ENCODE peak calls at places on chromosome 3, in five cellular contexts. D, V, Y, B and S are unnamed samples.

GRCh38 chr3:59084598-59084997 is 34.8 kb upstream of the CFAP20DC start:
- DNase-seq in D (no peak), V (no peak), Y (no peak), B (no peak), S (no peak)

GRCh38 chr3:12772462-12772861 is 13.4 kb upstream of the TMEM40 start:
- DNase-seq in D (no peak), V (no peak), Y (no peak), B (no peak), S (no peak)

GRCh38 chr3:129690406-129690805 is 83.9 kb upstream of the PLXND1 start:
- DNase-seq in D (peak), V (peak), Y (peak), B (no peak), S (peak)

GRCh38 chr3:45123030-45123429 is 23.1 kb downstream of the CDCP1 start:
- DNase-seq in D (no peak), V (no peak), Y (peak), B (no peak), S (no peak)

GRCh38 chr3:125080077-125080476 is 24.3 kb upstream of the HEG1 start:
- DNase-seq in D (no peak), V (no peak), Y (no peak), B (no peak), S (no peak)

GRCh38 chr3:106214641-106215040 is 345.8 kb upstream of the CBLB start:
- DNase-seq in D (no peak), V (no peak), Y (no peak), B (no peak), S (no peak)

GRCh38 chr3:197430961-197431910 is 124.5 kb downstream of the BDH1 start:
- DNase-seq in D (no peak), V (no peak), Y (no peak), B (peak), S (no peak)

GRCh38 chr3:68876112-68876713 is 56.1 kb downstream of the TAFA4 start:
- DNase-seq in D (no peak), V (peak), Y (no peak), B (no peak), S (peak)

GRCh38 chr3:48952510-48953118 is 34.0 kb downstream of the ARIH2 start:
- DNase-seq in D (no peak), V (peak), Y (no peak), B (no peak), S (no peak)

GRCh38 chr3:172285844-172286243 is 162.4 kb downstream of the GHSR start:
- DNase-seq in D (no peak), V (no peak), Y (no peak), B (no peak), S (no peak)

GRCh38 chr3:55156851-55157650 is 229.2 kb upstream of the LRTM1 start:
- DNase-seq in D (no peak), V (no peak), Y (no peak), B (no peak), S (no peak)

GRCh38 chr3:136862611-136862951 is 573 bp downstream of the NCK1 start:
- DNase-seq in D (peak), V (peak), Y (peak), B (peak), S (peak)

GRCh38 chr3:193982258-193982659 is 153.7 kb upstream of the HES1 start:
- DNase-seq in D (no peak), V (peak), Y (no peak), B (peak), S (no peak)